ENCODE peak calls at places on chromosomes 6 and 20, in nine cellular contexts. J is Calu3; H is epithelial cell of esophagus; T is activated naive CD8-positive, alpha-beta T cell treated with anti-CD3 and anti-CD28 coated beads, Interleukin-2, amount 50 U/mL, for 24 hours; K is COR-L47; R is progenitor cell of endocrine pancreas; Z is A172; V is KBM-7; W is stimulated activated CD4-positive, alpha-beta T cell treated with anti-CD3 and anti-CD28 coated beads, Interleukin-4, amount 100 ng/mL, for 1 hour. M is an unnamed sample.
A peak's percentile ranks its signal among the peaks of the same experiment; 100 is the strongest.

GRCh38 chr6:25882066-25882496 is 8.0 kb upstream of the SLC17A3 start:
- DNase-seq in J (no peak), K (no peak), H (no peak), R (peak; percentile 23), Z (no peak), V (no peak), W (peak; percentile 12), T (peak; percentile 16), M (peak; percentile 18)

GRCh38 chr6:139706949-139707348 is 332.5 kb upstream of the CITED2 start:
- DNase-seq in H (no peak), Z (no peak), V (no peak), W (no peak), K (no peak), J (no peak), R (no peak), T (no peak), M (peak; percentile 22)

GRCh38 chr20:58542411-58543095 is 27.4 kb upstream of the APCDD1L start:
- DNase-seq in H (peak; percentile 33), W (no peak), T (peak; percentile 12), K (no peak), J (no peak), R (no peak), Z (peak; percentile 58), V (no peak), M (peak; percentile 75)

GRCh38 chr6:137883400-137883888 is 16.4 kb downstream of the TNFAIP3 start:
- DNase-seq in V (peak; percentile 55), Z (no peak), J (no peak), R (no peak), W (no peak), K (no peak), H (no peak), T (no peak), M (no peak)

GRCh38 chr20:45322952-45323383 is 14.9 kb upstream of the MATN4 start:
- DNase-seq in W (no peak), K (peak; percentile 58), J (peak; percentile 70), H (peak; percentile 60), R (no peak), Z (peak; percentile 45), T (no peak), V (peak; percentile 71), M (peak; percentile 76)

GRCh38 chr6:149079911-149080501 is 237.5 kb upstream of the TAB2 start:
- DNase-seq in R (no peak), J (no peak), H (peak; percentile 65), K (no peak), V (peak; percentile 83), Z (no peak), T (no peak), W (no peak), M (peak; percentile 63)

GRCh38 chr20:60589624-60590023 is 631.4 kb downstream of the CDH26 start:
- DNase-seq in T (no peak), Z (no peak), W (no peak), H (peak; percentile 6), R (peak; percentile 51), J (no peak), V (peak; percentile 27), K (no peak), M (peak; percentile 11)

GRCh38 chr20:59785986-59786753 is 147.3 kb downstream of the SYCP2 start:
- DNase-seq in K (no peak), T (no peak), Z (no peak), W (no peak), R (no peak), J (no peak), V (no peak), H (no peak), M (no peak)

GRCh38 chr6:107653183-107653580 is 163.3 kb downstream of the SOBP start:
- DNase-seq in R (no peak), T (no peak), J (no peak), H (no peak), Z (no peak), K (no peak), V (no peak), W (no peak), M (no peak)

GRCh38 chr6:121917263-121917829 is 481.9 kb downstream of the GJA1 start:
- DNase-seq in V (no peak), Z (no peak), T (no peak), R (no peak), J (no peak), W (no peak), K (no peak), H (no peak), M (no peak)

GRCh38 chr20:22288957-22289356 is 295.4 kb downstream of the FOXA2 start:
- DNase-seq in W (no peak), J (no peak), H (peak; percentile 96), K (no peak), V (no peak), T (no peak), Z (no peak), R (no peak), M (no peak)

GRCh38 chr20:13029687-13030510 is 21.1 kb downstream of the SPTLC3 start:
- DNase-seq in V (no peak), J (peak; percentile 69), Z (peak; percentile 97), T (no peak), W (no peak), K (no peak), H (peak; percentile 98), R (no peak), M (peak; percentile 99)

GRCh38 chr20:45489083-45489531 is 19.6 kb downstream of the WFDC2 start:
- DNase-seq in Z (peak; percentile 95), T (no peak), H (peak; percentile 83), J (peak; percentile 66), V (no peak), R (no peak), K (no peak), W (no peak), M (peak; percentile 92)

GRCh38 chr6:117409420-117409819 is 16.3 kb downstream of the ROS1 start:
- DNase-seq in T (no peak), W (no peak), K (no peak), H (no peak), Z (no peak), R (no peak), J (no peak), V (peak; percentile 36), M (no peak)

GRCh38 chr6:97038437-97038836 is 113.9 kb downstream of the KLHL32 start:
- DNase-seq in W (no peak), J (no peak), H (no peak), K (no peak), R (no peak), Z (no peak), T (no peak), V (no peak), M (no peak)

GRCh38 chr20:40589581-40589980 is 99.5 kb downstream of the MAFB start:
- DNase-seq in R (no peak), W (no peak), J (no peak), K (no peak), H (no peak), Z (no peak), V (no peak), T (no peak), M (no peak)

GRCh38 chr6:91079939-91080338 is 493.1 kb upstream of the MAP3K7 start:
- DNase-seq in H (no peak), K (no peak), V (no peak), R (no peak), T (no peak), Z (no peak), W (no peak), J (no peak), M (no peak)

GRCh38 chr6:92011681-92012245 is 1407.6 kb downstream of the EPHA7 start:
- DNase-seq in J (no peak), K (no peak), T (no peak), H (no peak), R (no peak), V (no peak), Z (no peak), W (no peak), M (no peak)

GRCh38 chr6:101578306-101578705 is 184.8 kb downstream of the GRIK2 start:
- DNase-seq in K (no peak), V (no peak), H (no peak), J (no peak), T (no peak), W (no peak), Z (no peak), R (no peak), M (no peak)

GRCh38 chr20:59181936-59182335 is 18.3 kb downstream of the ZNF831 start:
- DNase-seq in Z (no peak), V (no peak), R (no peak), H (no peak), W (no peak), K (no peak), T (no peak), J (no peak), M (no peak)

M was measured in M059J.